ENCODE peak calls at places on chromosomes 11 and 22, in seven cellular contexts. One of them, this sample, is unnamed.

GRCh38 chr11:521179-521688 is 14.1 kb downstream of the HRAS start:
- DNase-seq in AG04449: no peak
- DNase-seq in neuronal stem cell: no peak
- DNase-seq in GM12865: no peak
- DNase-seq in stimulated activated CD4-positive, alpha-beta T cell treated with anti-CD3 and anti-CD28 coated beads, TNF-alpha, amount 100 ng/mL, for 1 hour: no peak
- DNase-seq in coronary artery: no peak
- DNase-seq in mesothelial cell of epicardium: no peak
- DNase-seq in this sample: no peak

GRCh38 chr11:120467627-120468026 is 43.9 kb upstream of the GRIK4 start:
- DNase-seq in GM12865: no peak
- DNase-seq in coronary artery: no peak
- DNase-seq in AG04449: no peak
- DNase-seq in mesothelial cell of epicardium: no peak
- DNase-seq in neuronal stem cell: no peak
- DNase-seq in stimulated activated CD4-positive, alpha-beta T cell treated with anti-CD3 and anti-CD28 coated beads, TNF-alpha, amount 100 ng/mL, for 1 hour: no peak
- DNase-seq in this sample: no peak

GRCh38 chr11:96361778-96362177 is 18.8 kb upstream of the MAML2 start:
- DNase-seq in stimulated activated CD4-positive, alpha-beta T cell treated with anti-CD3 and anti-CD28 coated beads, TNF-alpha, amount 100 ng/mL, for 1 hour: no peak
- DNase-seq in AG04449: no peak
- DNase-seq in GM12865: no peak
- DNase-seq in coronary artery: no peak
- DNase-seq in neuronal stem cell: no peak
- DNase-seq in mesothelial cell of epicardium: no peak
- DNase-seq in this sample: no peak

GRCh38 chr11:85627332-85627997 is at the start of gene DLG2:
- DNase-seq in GM12865: peak
- DNase-seq in AG04449: no peak
- DNase-seq in neuronal stem cell: peak
- DNase-seq in mesothelial cell of epicardium: no peak
- DNase-seq in stimulated activated CD4-positive, alpha-beta T cell treated with anti-CD3 and anti-CD28 coated beads, TNF-alpha, amount 100 ng/mL, for 1 hour: no peak
- DNase-seq in coronary artery: no peak
- DNase-seq in this sample: peak

GRCh38 chr11:120793150-120793549 is 230.8 kb upstream of the TBCEL start:
- DNase-seq in stimulated activated CD4-positive, alpha-beta T cell treated with anti-CD3 and anti-CD28 coated beads, TNF-alpha, amount 100 ng/mL, for 1 hour: no peak
- DNase-seq in AG04449: no peak
- DNase-seq in mesothelial cell of epicardium: no peak
- DNase-seq in coronary artery: no peak
- DNase-seq in GM12865: no peak
- DNase-seq in neuronal stem cell: no peak
- DNase-seq in this sample: no peak

GRCh38 chr11:97979741-97980140 is 1041.0 kb upstream of the CNTN5 start:
- DNase-seq in AG04449: peak
- DNase-seq in neuronal stem cell: no peak
- DNase-seq in mesothelial cell of epicardium: no peak
- DNase-seq in GM12865: no peak
- DNase-seq in stimulated activated CD4-positive, alpha-beta T cell treated with anti-CD3 and anti-CD28 coated beads, TNF-alpha, amount 100 ng/mL, for 1 hour: no peak
- DNase-seq in coronary artery: no peak
- DNase-seq in this sample: no peak

GRCh38 chr11:62081378-62082291 is 42.2 kb upstream of the INCENP start:
- DNase-seq in coronary artery: peak
- DNase-seq in mesothelial cell of epicardium: peak
- DNase-seq in AG04449: no peak
- DNase-seq in neuronal stem cell: peak
- DNase-seq in GM12865: peak
- DNase-seq in stimulated activated CD4-positive, alpha-beta T cell treated with anti-CD3 and anti-CD28 coated beads, TNF-alpha, amount 100 ng/mL, for 1 hour: peak
- DNase-seq in this sample: peak

GRCh38 chr11:121814962-121815361 is 301.1 kb downstream of the BLID start:
- DNase-seq in GM12865: no peak
- DNase-seq in stimulated activated CD4-positive, alpha-beta T cell treated with anti-CD3 and anti-CD28 coated beads, TNF-alpha, amount 100 ng/mL, for 1 hour: no peak
- DNase-seq in AG04449: no peak
- DNase-seq in mesothelial cell of epicardium: no peak
- DNase-seq in coronary artery: no peak
- DNase-seq in neuronal stem cell: no peak
- DNase-seq in this sample: peak

GRCh38 chr22:35629406-35630234 is 12.5 kb upstream of the MB start:
- DNase-seq in AG04449: peak
- DNase-seq in mesothelial cell of epicardium: no peak
- DNase-seq in stimulated activated CD4-positive, alpha-beta T cell treated with anti-CD3 and anti-CD28 coated beads, TNF-alpha, amount 100 ng/mL, for 1 hour: no peak
- DNase-seq in neuronal stem cell: no peak
- DNase-seq in GM12865: peak
- DNase-seq in coronary artery: peak
- DNase-seq in this sample: peak

GRCh38 chr11:70364745-70365535 is 33.4 kb upstream of the CTTN start:
- DNase-seq in stimulated activated CD4-positive, alpha-beta T cell treated with anti-CD3 and anti-CD28 coated beads, TNF-alpha, amount 100 ng/mL, for 1 hour: peak
- DNase-seq in coronary artery: no peak
- DNase-seq in GM12865: no peak
- DNase-seq in mesothelial cell of epicardium: no peak
- DNase-seq in AG04449: no peak
- DNase-seq in neuronal stem cell: no peak
- DNase-seq in this sample: no peak

GRCh38 chr11:78560826-78561484 is 13.7 kb downstream of the NARS2 start:
- DNase-seq in GM12865: no peak
- DNase-seq in stimulated activated CD4-positive, alpha-beta T cell treated with anti-CD3 and anti-CD28 coated beads, TNF-alpha, amount 100 ng/mL, for 1 hour: no peak
- DNase-seq in AG04449: no peak
- DNase-seq in coronary artery: no peak
- DNase-seq in mesothelial cell of epicardium: no peak
- DNase-seq in neuronal stem cell: no peak
- DNase-seq in this sample: no peak

GRCh38 chr22:47301820-47302475 is 539.5 kb downstream of the TBC1D22A start:
- DNase-seq in GM12865: no peak
- DNase-seq in stimulated activated CD4-positive, alpha-beta T cell treated with anti-CD3 and anti-CD28 coated beads, TNF-alpha, amount 100 ng/mL, for 1 hour: no peak
- DNase-seq in mesothelial cell of epicardium: no peak
- DNase-seq in AG04449: no peak
- DNase-seq in neuronal stem cell: no peak
- DNase-seq in coronary artery: peak
- DNase-seq in this sample: no peak

GRCh38 chr11:118677977-118678376 is 1.5 kb downstream of the TREH start:
- DNase-seq in coronary artery: peak
- DNase-seq in GM12865: no peak
- DNase-seq in AG04449: no peak
- DNase-seq in neuronal stem cell: no peak
- DNase-seq in mesothelial cell of epicardium: no peak
- DNase-seq in stimulated activated CD4-positive, alpha-beta T cell treated with anti-CD3 and anti-CD28 coated beads, TNF-alpha, amount 100 ng/mL, for 1 hour: no peak
- DNase-seq in this sample: no peak

GRCh38 chr11:96061730-96062524 is 138.0 kb upstream of the MTMR2 start:
- DNase-seq in AG04449: no peak
- DNase-seq in coronary artery: no peak
- DNase-seq in GM12865: no peak
- DNase-seq in neuronal stem cell: no peak
- DNase-seq in mesothelial cell of epicardium: no peak
- DNase-seq in stimulated activated CD4-positive, alpha-beta T cell treated with anti-CD3 and anti-CD28 coated beads, TNF-alpha, amount 100 ng/mL, for 1 hour: no peak
- DNase-seq in this sample: no peak

GRCh38 chr11:976431-977160 is 50.9 kb downstream of the AP2A2 start:
- DNase-seq in stimulated activated CD4-positive, alpha-beta T cell treated with anti-CD3 and anti-CD28 coated beads, TNF-alpha, amount 100 ng/mL, for 1 hour: no peak
- DNase-seq in neuronal stem cell: no peak
- DNase-seq in GM12865: no peak
- DNase-seq in coronary artery: no peak
- DNase-seq in mesothelial cell of epicardium: no peak
- DNase-seq in AG04449: no peak
- DNase-seq in this sample: peak

GRCh38 chr11:6249822-6250555 is 9.6 kb upstream of the CCKBR start:
- DNase-seq in stimulated activated CD4-positive, alpha-beta T cell treated with anti-CD3 and anti-CD28 coated beads, TNF-alpha, amount 100 ng/mL, for 1 hour: no peak
- DNase-seq in mesothelial cell of epicardium: no peak
- DNase-seq in neuronal stem cell: no peak
- DNase-seq in GM12865: no peak
- DNase-seq in coronary artery: peak
- DNase-seq in AG04449: peak
- DNase-seq in this sample: peak

GRCh38 chr11:35343033-35343598 is 76.2 kb downstream of the SLC1A2 start:
- DNase-seq in neuronal stem cell: no peak
- DNase-seq in GM12865: peak
- DNase-seq in mesothelial cell of epicardium: no peak
- DNase-seq in coronary artery: no peak
- DNase-seq in AG04449: no peak
- DNase-seq in stimulated activated CD4-positive, alpha-beta T cell treated with anti-CD3 and anti-CD28 coated beads, TNF-alpha, amount 100 ng/mL, for 1 hour: no peak
- DNase-seq in this sample: no peak

GRCh38 chr11:120978701-120979100 is 45.2 kb upstream of the TBCEL start:
- DNase-seq in GM12865: no peak
- DNase-seq in coronary artery: no peak
- DNase-seq in neuronal stem cell: no peak
- DNase-seq in mesothelial cell of epicardium: no peak
- DNase-seq in stimulated activated CD4-positive, alpha-beta T cell treated with anti-CD3 and anti-CD28 coated beads, TNF-alpha, amount 100 ng/mL, for 1 hour: no peak
- DNase-seq in AG04449: no peak
- DNase-seq in this sample: no peak

GRCh38 chr11:106288057-106288456 is 210.6 kb downstream of the AASDHPPT start:
- DNase-seq in GM12865: no peak
- DNase-seq in neuronal stem cell: no peak
- DNase-seq in mesothelial cell of epicardium: no peak
- DNase-seq in coronary artery: no peak
- DNase-seq in AG04449: no peak
- DNase-seq in stimulated activated CD4-positive, alpha-beta T cell treated with anti-CD3 and anti-CD28 coated beads, TNF-alpha, amount 100 ng/mL, for 1 hour: no peak
- DNase-seq in this sample: no peak

GRCh38 chr11:63243533-63243932 is at the start of gene SLC22A25:
- DNase-seq in neuronal stem cell: no peak
- DNase-seq in mesothelial cell of epicardium: no peak
- DNase-seq in AG04449: no peak
- DNase-seq in stimulated activated CD4-positive, alpha-beta T cell treated with anti-CD3 and anti-CD28 coated beads, TNF-alpha, amount 100 ng/mL, for 1 hour: no peak
- DNase-seq in GM12865: no peak
- DNase-seq in coronary artery: no peak
- DNase-seq in this sample: no peak

GRCh38 chr11:108199446-108200321 is 22.8 kb downstream of the NPAT start:
- DNase-seq in neuronal stem cell: no peak
- DNase-seq in mesothelial cell of epicardium: no peak
- DNase-seq in GM12865: peak
- DNase-seq in stimulated activated CD4-positive, alpha-beta T cell treated with anti-CD3 and anti-CD28 coated beads, TNF-alpha, amount 100 ng/mL, for 1 hour: no peak
- DNase-seq in coronary artery: no peak
- DNase-seq in AG04449: peak
- DNase-seq in this sample: peak

GRCh38 chr22:32695451-32695891 is 106.0 kb upstream of the TIMP3 start:
- DNase-seq in GM12865: no peak
- DNase-seq in mesothelial cell of epicardium: no peak
- DNase-seq in stimulated activated CD4-positive, alpha-beta T cell treated with anti-CD3 and anti-CD28 coated beads, TNF-alpha, amount 100 ng/mL, for 1 hour: no peak
- DNase-seq in AG04449: peak
- DNase-seq in coronary artery: peak
- DNase-seq in neuronal stem cell: no peak
- DNase-seq in this sample: peak

GRCh38 chr11:58832246-58832645 is 12.3 kb downstream of the GLYATL2 start:
- DNase-seq in GM12865: no peak
- DNase-seq in AG04449: no peak
- DNase-seq in stimulated activated CD4-positive, alpha-beta T cell treated with anti-CD3 and anti-CD28 coated beads, TNF-alpha, amount 100 ng/mL, for 1 hour: no peak
- DNase-seq in neuronal stem cell: no peak
- DNase-seq in coronary artery: no peak
- DNase-seq in mesothelial cell of epicardium: no peak
- DNase-seq in this sample: no peak

GRCh38 chr11:22928207-22928917 is 68.1 kb upstream of the CCDC179 start:
- DNase-seq in mesothelial cell of epicardium: no peak
- DNase-seq in coronary artery: no peak
- DNase-seq in GM12865: no peak
- DNase-seq in stimulated activated CD4-positive, alpha-beta T cell treated with anti-CD3 and anti-CD28 coated beads, TNF-alpha, amount 100 ng/mL, for 1 hour: no peak
- DNase-seq in AG04449: no peak
- DNase-seq in neuronal stem cell: no peak
- DNase-seq in this sample: no peak

GRCh38 chr11:12888525-12889158 is 120.5 kb upstream of the RASSF10 start:
- DNase-seq in coronary artery: peak
- DNase-seq in stimulated activated CD4-positive, alpha-beta T cell treated with anti-CD3 and anti-CD28 coated beads, TNF-alpha, amount 100 ng/mL, for 1 hour: peak
- DNase-seq in AG04449: peak
- DNase-seq in GM12865: peak
- DNase-seq in neuronal stem cell: peak
- DNase-seq in mesothelial cell of epicardium: peak
- DNase-seq in this sample: peak

GRCh38 chr11:119373917-119374631 is 7.4 kb downstream of the USP2 start:
- DNase-seq in neuronal stem cell: peak
- DNase-seq in GM12865: peak
- DNase-seq in mesothelial cell of epicardium: no peak
- DNase-seq in stimulated activated CD4-positive, alpha-beta T cell treated with anti-CD3 and anti-CD28 coated beads, TNF-alpha, amount 100 ng/mL, for 1 hour: no peak
- DNase-seq in coronary artery: peak
- DNase-seq in AG04449: peak
- DNase-seq in this sample: peak